ENCODE peak calls at places on chromosome 5, in five cellular contexts. L, E, K, Q and U are unnamed samples.
A peak's percentile ranks its signal among the peaks of the same experiment; 100 is the strongest.

GRCh38 chr5:124655943-124656459 is 90.4 kb downstream of the ZNF608 start:
- DNase-seq in L (no peak), E (peak; percentile 83), K (no peak), Q (peak; percentile 83), U (peak; percentile 87)

GRCh38 chr5:161745392-161745791 is 59.9 kb downstream of the GABRA6 start:
- DNase-seq in L (no peak), E (no peak), K (no peak), Q (no peak), U (no peak)

GRCh38 chr5:1765141-1765879 is 34.3 kb downstream of the MRPL36 start:
- DNase-seq in L (no peak), E (no peak), K (peak; percentile 25), Q (no peak), U (no peak)

GRCh38 chr5:65263291-65263690 is 218.4 kb downstream of the ADAMTS6 start:
- DNase-seq in L (no peak), E (no peak), K (no peak), Q (peak; percentile 31), U (peak; percentile 7)

GRCh38 chr5:127813633-127814171 is 110.5 kb downstream of the CCDC192 start:
- DNase-seq in L (no peak), E (no peak), K (no peak), Q (peak; percentile 82), U (peak; percentile 82)

GRCh38 chr5:35618297-35618636 is 604 bp downstream of the SPEF2 start:
- DNase-seq in L (no peak), E (no peak), K (no peak), Q (no peak), U (no peak)

GRCh38 chr5:69149676-69150010 is 17.3 kb upstream of the CCNB1 start:
- DNase-seq in L (no peak), E (no peak), K (no peak), Q (no peak), U (no peak)

GRCh38 chr5:16178745-16179372 is 732 bp downstream of the MARCHF11 start:
- DNase-seq in L (peak; percentile 85), E (peak; percentile 86), K (peak; percentile 92), Q (peak; percentile 68), U (peak; percentile 52)

GRCh38 chr5:165642366-165642765 is 2136.9 kb downstream of the MAT2B start:
- DNase-seq in L (no peak), E (no peak), K (no peak), Q (no peak), U (no peak)

GRCh38 chr5:15170173-15170572 is 298.6 kb upstream of the ANKH start:
- DNase-seq in L (no peak), E (no peak), K (no peak), Q (no peak), U (no peak)

GRCh38 chr5:10757043-10757442 is 4.0 kb downstream of the DAP start:
- DNase-seq in L (no peak), E (no peak), K (no peak), Q (no peak), U (no peak)

GRCh38 chr5:172502969-172503368 is 48.6 kb upstream of the SH3PXD2B start:
- DNase-seq in L (peak; percentile 72), E (no peak), K (peak; percentile 66), Q (no peak), U (no peak)

GRCh38 chr5:150599917-150600511 is 40.4 kb upstream of the SYNPO start:
- DNase-seq in L (peak; percentile 64), E (peak; percentile 87), K (no peak), Q (peak; percentile 92), U (peak; percentile 70)

GRCh38 chr5:170473642-170474041 is 30.2 kb upstream of the KCNIP1 start:
- DNase-seq in L (no peak), E (no peak), K (peak; percentile 20), Q (no peak), U (no peak)

GRCh38 chr5:90387508-90387907 is 22.0 kb downstream of the CETN3 start:
- DNase-seq in L (no peak), E (no peak), K (no peak), Q (no peak), U (no peak)

GRCh38 chr5:35681911-35682310 is 64.2 kb downstream of the SPEF2 start:
- DNase-seq in L (no peak), E (no peak), K (no peak), Q (no peak), U (no peak)

GRCh38 chr5:142881076-142881466 is 110.9 kb downstream of the ARHGAP26 start:
- DNase-seq in L (peak; percentile 67), E (peak; percentile 55), K (peak; percentile 53), Q (peak; percentile 67), U (peak; percentile 92)

GRCh38 chr5:178651046-178651810 is 24.4 kb upstream of the CLK4 start:
- DNase-seq in L (no peak), E (no peak), K (no peak), Q (peak; percentile 82), U (peak; percentile 2)

GRCh38 chr5:31809037-31809910 is 170.3 kb downstream of the PDZD2 start:
- DNase-seq in L (peak; percentile 87), E (peak; percentile 71), K (peak; percentile 83), Q (peak; percentile 79), U (peak; percentile 67)

GRCh38 chr5:180080670-180081280 is 9.2 kb upstream of the RNF130 start:
- DNase-seq in L (no peak), E (no peak), K (no peak), Q (no peak), U (no peak)

GRCh38 chr5:157086751-157087359 is 22.0 kb downstream of the HAVCR2 start:
- DNase-seq in L (no peak), E (no peak), K (no peak), Q (no peak), U (no peak)